ENCODE peak calls at places on chromosomes 16 and 17, in seven cellular contexts. One of them, this sample, is unnamed.

GRCh38 chr17:41710472-41711090 is 1.6 kb upstream of the GAST start:
- DNase-seq in A673: peak
- DNase-seq in A549: no peak
- DNase-seq in fibroblast of mammary gland: peak
- DNase-seq in astrocyte of the cerebellum: peak
- DNase-seq in cardiac muscle cell: no peak
- DNase-seq in stomach: no peak
- DNase-seq in this sample: peak

GRCh38 chr17:76530826-76531500 is 6.5 kb downstream of the CYGB start:
- DNase-seq in A673: no peak
- DNase-seq in A549: no peak
- DNase-seq in fibroblast of mammary gland: no peak
- DNase-seq in astrocyte of the cerebellum: no peak
- DNase-seq in cardiac muscle cell: no peak
- DNase-seq in stomach: no peak
- DNase-seq in this sample: no peak

GRCh38 chr17:35536664-35537160 is 766 bp downstream of the SLFN12L start:
- DNase-seq in A673: no peak
- DNase-seq in A549: no peak
- DNase-seq in fibroblast of mammary gland: no peak
- DNase-seq in astrocyte of the cerebellum: no peak
- DNase-seq in cardiac muscle cell: no peak
- DNase-seq in stomach: no peak
- DNase-seq in this sample: no peak

GRCh38 chr16:56939801-56940200 is 7.9 kb downstream of the HERPUD1 start:
- DNase-seq in A673: no peak
- DNase-seq in A549: no peak
- DNase-seq in fibroblast of mammary gland: no peak
- DNase-seq in astrocyte of the cerebellum: no peak
- DNase-seq in cardiac muscle cell: no peak
- DNase-seq in stomach: no peak
- DNase-seq in this sample: no peak

GRCh38 chr17:64406321-64407200 is 15.9 kb upstream of the PECAM1 start:
- DNase-seq in A673: peak
- DNase-seq in A549: no peak
- DNase-seq in fibroblast of mammary gland: peak
- DNase-seq in astrocyte of the cerebellum: no peak
- DNase-seq in cardiac muscle cell: no peak
- DNase-seq in stomach: no peak
- DNase-seq in this sample: no peak

GRCh38 chr16:67317853-67318252 is 8.7 kb downstream of the KCTD19 start:
- DNase-seq in A673: no peak
- DNase-seq in A549: no peak
- DNase-seq in fibroblast of mammary gland: no peak
- DNase-seq in astrocyte of the cerebellum: no peak
- DNase-seq in cardiac muscle cell: no peak
- DNase-seq in stomach: no peak
- DNase-seq in this sample: no peak

GRCh38 chr16:66692341-66692740 is 4.2 kb downstream of the CMTM4 start:
- DNase-seq in A673: no peak
- DNase-seq in A549: no peak
- DNase-seq in fibroblast of mammary gland: no peak
- DNase-seq in astrocyte of the cerebellum: no peak
- DNase-seq in cardiac muscle cell: no peak
- DNase-seq in stomach: peak
- DNase-seq in this sample: no peak

GRCh38 chr17:55177914-55178217 is 86.9 kb upstream of the HLF start:
- DNase-seq in A673: no peak
- DNase-seq in A549: no peak
- DNase-seq in fibroblast of mammary gland: no peak
- DNase-seq in astrocyte of the cerebellum: no peak
- DNase-seq in cardiac muscle cell: no peak
- DNase-seq in stomach: no peak
- DNase-seq in this sample: no peak

GRCh38 chr16:23424292-23424958 is 28.6 kb downstream of the COG7 start:
- DNase-seq in A673: no peak
- DNase-seq in A549: peak
- DNase-seq in fibroblast of mammary gland: no peak
- DNase-seq in astrocyte of the cerebellum: no peak
- DNase-seq in cardiac muscle cell: no peak
- DNase-seq in stomach: no peak
- DNase-seq in this sample: no peak

GRCh38 chr16:46961373-46962353 is 11.8 kb downstream of the DNAJA2 start:
- DNase-seq in A673: no peak
- DNase-seq in A549: no peak
- DNase-seq in fibroblast of mammary gland: peak
- DNase-seq in astrocyte of the cerebellum: no peak
- DNase-seq in cardiac muscle cell: no peak
- DNase-seq in stomach: no peak
- DNase-seq in this sample: no peak

GRCh38 chr16:53974484-53975115 is 270.6 kb downstream of the FTO start:
- DNase-seq in A673: no peak
- DNase-seq in A549: no peak
- DNase-seq in fibroblast of mammary gland: peak
- DNase-seq in astrocyte of the cerebellum: no peak
- DNase-seq in cardiac muscle cell: no peak
- DNase-seq in stomach: no peak
- DNase-seq in this sample: peak

GRCh38 chr17:45313927-45314760 is 2.7 kb downstream of the MAP3K14 start:
- DNase-seq in A673: no peak
- DNase-seq in A549: no peak
- DNase-seq in fibroblast of mammary gland: no peak
- DNase-seq in astrocyte of the cerebellum: no peak
- DNase-seq in cardiac muscle cell: no peak
- DNase-seq in stomach: no peak
- DNase-seq in this sample: no peak

GRCh38 chr17:45313419-45313771 is 3.4 kb downstream of the MAP3K14 start:
- DNase-seq in A673: no peak
- DNase-seq in A549: no peak
- DNase-seq in fibroblast of mammary gland: no peak
- DNase-seq in astrocyte of the cerebellum: no peak
- DNase-seq in cardiac muscle cell: no peak
- DNase-seq in stomach: no peak
- DNase-seq in this sample: no peak

GRCh38 chr17:45315583-45316270 is 1.1 kb downstream of the MAP3K14 start:
- DNase-seq in A673: no peak
- DNase-seq in A549: no peak
- DNase-seq in fibroblast of mammary gland: no peak
- DNase-seq in astrocyte of the cerebellum: no peak
- DNase-seq in cardiac muscle cell: no peak
- DNase-seq in stomach: no peak
- DNase-seq in this sample: no peak

GRCh38 chr17:45316271-45317112 is at the start of gene MAP3K14:
- DNase-seq in A673: peak
- DNase-seq in A549: no peak
- DNase-seq in fibroblast of mammary gland: peak
- DNase-seq in astrocyte of the cerebellum: no peak
- DNase-seq in cardiac muscle cell: peak
- DNase-seq in stomach: peak
- DNase-seq in this sample: no peak

GRCh38 chr17:45314761-45315549 is 1.9 kb downstream of the MAP3K14 start:
- DNase-seq in A673: no peak
- DNase-seq in A549: peak
- DNase-seq in fibroblast of mammary gland: no peak
- DNase-seq in astrocyte of the cerebellum: no peak
- DNase-seq in cardiac muscle cell: no peak
- DNase-seq in stomach: no peak
- DNase-seq in this sample: no peak
- H3K4me3 ChIP-seq in A673: no peak
- H3K4me3 ChIP-seq in A549: peak
- H3K4me3 ChIP-seq in fibroblast of mammary gland: peak
- H3K4me3 ChIP-seq in astrocyte of the cerebellum: peak
- H3K4me3 ChIP-seq in cardiac muscle cell: no peak
- H3K4me3 ChIP-seq in stomach: peak
- H3K4me3 ChIP-seq in this sample: peak

DNA sequence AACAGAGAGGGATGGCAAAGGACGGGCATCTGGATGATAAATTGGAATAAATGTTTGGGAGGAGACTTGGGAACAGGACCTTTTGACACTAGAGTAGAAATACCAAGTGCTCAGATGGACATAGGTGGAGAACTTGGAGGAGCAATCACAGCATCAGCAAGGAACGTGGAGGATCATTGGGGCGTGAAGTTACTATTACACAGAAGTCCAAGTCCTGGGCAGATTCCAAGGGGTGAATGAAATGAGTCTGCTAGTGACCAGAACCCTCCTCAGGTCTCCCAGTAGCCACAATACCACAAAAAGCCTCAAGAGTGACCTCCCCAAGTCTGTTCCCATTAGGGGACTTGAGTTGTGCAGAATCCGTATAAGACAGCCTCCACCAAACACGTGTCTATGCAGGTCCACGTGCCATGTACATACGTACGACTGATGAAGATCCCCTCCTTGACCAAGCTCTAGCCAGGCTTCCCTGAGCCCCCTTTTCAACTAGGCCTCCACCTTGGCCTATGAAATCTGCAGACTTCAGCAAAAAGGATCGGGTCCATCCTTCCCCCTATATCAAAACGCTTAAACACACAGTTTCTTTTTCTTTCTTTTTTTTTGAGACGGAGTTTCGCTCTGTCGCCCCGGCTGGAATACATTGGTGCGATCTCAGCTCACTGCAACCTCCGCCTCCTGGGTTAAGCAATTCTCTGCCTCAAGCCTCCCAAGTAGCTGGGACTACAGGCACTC is 2.2 kb downstream of the C17orf67 start:
- DNase-seq in A673: no peak
- DNase-seq in A549: no peak
- DNase-seq in fibroblast of mammary gland: no peak
- DNase-seq in astrocyte of the cerebellum: no peak
- DNase-seq in cardiac muscle cell: no peak
- DNase-seq in stomach: no peak
- DNase-seq in this sample: no peak
- H3K4me3 ChIP-seq in A673: no peak
- H3K4me3 ChIP-seq in A549: no peak
- H3K4me3 ChIP-seq in fibroblast of mammary gland: no peak
- H3K4me3 ChIP-seq in astrocyte of the cerebellum: no peak
- H3K4me3 ChIP-seq in cardiac muscle cell: no peak
- H3K4me3 ChIP-seq in stomach: no peak
- H3K4me3 ChIP-seq in this sample: no peak

GRCh38 chr16:69724414-69724873 is 1.9 kb downstream of the NQO1 start:
- DNase-seq in A673: no peak
- DNase-seq in A549: no peak
- DNase-seq in fibroblast of mammary gland: no peak
- DNase-seq in astrocyte of the cerebellum: no peak
- DNase-seq in cardiac muscle cell: no peak
- DNase-seq in stomach: no peak
- DNase-seq in this sample: no peak
- H3K4me3 ChIP-seq in A673: no peak
- H3K4me3 ChIP-seq in A549: peak
- H3K4me3 ChIP-seq in fibroblast of mammary gland: peak
- H3K4me3 ChIP-seq in astrocyte of the cerebellum: peak
- H3K4me3 ChIP-seq in cardiac muscle cell: no peak
- H3K4me3 ChIP-seq in stomach: peak
- H3K4me3 ChIP-seq in this sample: peak

GRCh38 chr17:74855323-74855722 is 4.4 kb downstream of the GRIN2C start:
- DNase-seq in A673: no peak
- DNase-seq in A549: no peak
- DNase-seq in fibroblast of mammary gland: no peak
- DNase-seq in astrocyte of the cerebellum: no peak
- DNase-seq in cardiac muscle cell: no peak
- DNase-seq in stomach: no peak
- DNase-seq in this sample: no peak
- H3K4me3 ChIP-seq in A673: no peak
- H3K4me3 ChIP-seq in A549: no peak
- H3K4me3 ChIP-seq in fibroblast of mammary gland: no peak
- H3K4me3 ChIP-seq in astrocyte of the cerebellum: no peak
- H3K4me3 ChIP-seq in cardiac muscle cell: no peak
- H3K4me3 ChIP-seq in stomach: no peak
- H3K4me3 ChIP-seq in this sample: no peak

GRCh38 chr17:44777394-44778348 is 18.9 kb downstream of the ADAM11 start:
- DNase-seq in A673: no peak
- DNase-seq in A549: no peak
- DNase-seq in fibroblast of mammary gland: no peak
- DNase-seq in astrocyte of the cerebellum: no peak
- DNase-seq in cardiac muscle cell: no peak
- DNase-seq in stomach: no peak
- DNase-seq in this sample: no peak

GRCh38 chr17:44780161-44780560 is 21.4 kb downstream of the ADAM11 start:
- DNase-seq in A673: no peak
- DNase-seq in A549: no peak
- DNase-seq in fibroblast of mammary gland: no peak
- DNase-seq in astrocyte of the cerebellum: no peak
- DNase-seq in cardiac muscle cell: no peak
- DNase-seq in stomach: no peak
- DNase-seq in this sample: no peak

GRCh38 chr17:44778656-44779210 is 19.9 kb downstream of the ADAM11 start:
- DNase-seq in A673: no peak
- DNase-seq in A549: no peak
- DNase-seq in fibroblast of mammary gland: no peak
- DNase-seq in astrocyte of the cerebellum: no peak
- DNase-seq in cardiac muscle cell: no peak
- DNase-seq in stomach: no peak
- DNase-seq in this sample: no peak

GRCh38 chr17:44780845-44781480 is 22.2 kb downstream of the ADAM11 start:
- DNase-seq in A673: no peak
- DNase-seq in A549: no peak
- DNase-seq in fibroblast of mammary gland: no peak
- DNase-seq in astrocyte of the cerebellum: no peak
- DNase-seq in cardiac muscle cell: no peak
- DNase-seq in stomach: no peak
- DNase-seq in this sample: no peak

GRCh38 chr17:44779211-44780025 is 20.6 kb downstream of the ADAM11 start:
- DNase-seq in A673: peak
- DNase-seq in A549: peak
- DNase-seq in fibroblast of mammary gland: peak
- DNase-seq in astrocyte of the cerebellum: peak
- DNase-seq in cardiac muscle cell: peak
- DNase-seq in stomach: peak
- DNase-seq in this sample: peak
- H3K4me3 ChIP-seq in A673: peak
- H3K4me3 ChIP-seq in A549: peak
- H3K4me3 ChIP-seq in fibroblast of mammary gland: peak
- H3K4me3 ChIP-seq in astrocyte of the cerebellum: peak
- H3K4me3 ChIP-seq in cardiac muscle cell: peak
- H3K4me3 ChIP-seq in stomach: peak
- H3K4me3 ChIP-seq in this sample: peak

GRCh38 chr17:49738456-49739163 is 25.3 kb downstream of the FAM117A start:
- DNase-seq in A673: no peak
- DNase-seq in A549: no peak
- DNase-seq in fibroblast of mammary gland: no peak
- DNase-seq in astrocyte of the cerebellum: no peak
- DNase-seq in cardiac muscle cell: no peak
- DNase-seq in stomach: no peak
- DNase-seq in this sample: no peak
- H3K4me3 ChIP-seq in A673: no peak
- H3K4me3 ChIP-seq in A549: no peak
- H3K4me3 ChIP-seq in fibroblast of mammary gland: no peak
- H3K4me3 ChIP-seq in astrocyte of the cerebellum: no peak
- H3K4me3 ChIP-seq in cardiac muscle cell: no peak
- H3K4me3 ChIP-seq in stomach: no peak
- H3K4me3 ChIP-seq in this sample: no peak

GRCh38 chr17:59897090-59897489 is 4.2 kb downstream of the RPS6KB1 start:
- DNase-seq in A673: no peak
- DNase-seq in A549: no peak
- DNase-seq in fibroblast of mammary gland: peak
- DNase-seq in astrocyte of the cerebellum: no peak
- DNase-seq in cardiac muscle cell: no peak
- DNase-seq in stomach: no peak
- DNase-seq in this sample: no peak
- H3K4me3 ChIP-seq in A673: no peak
- H3K4me3 ChIP-seq in A549: no peak
- H3K4me3 ChIP-seq in fibroblast of mammary gland: no peak
- H3K4me3 ChIP-seq in astrocyte of the cerebellum: no peak
- H3K4me3 ChIP-seq in cardiac muscle cell: no peak
- H3K4me3 ChIP-seq in stomach: no peak
- H3K4me3 ChIP-seq in this sample: no peak

This sample was measured in skeletal muscle cell.